ENCODE peak calls at places on chromosomes 5 and 9, in four cellular contexts. One of them, this sample, is unnamed.

GRCh38 chr9:93612796-93613154 is 36.4 kb downstream of the PHF2 start:
- DNase-seq in SK-N-SH: no peak
- DNase-seq in A549: no peak
- DNase-seq in GM12878: peak
- DNase-seq in this sample: no peak

GRCh38 chr5:141779642-141780041 is 97.6 kb upstream of the ARAP3 start:
- DNase-seq in SK-N-SH: no peak
- DNase-seq in A549: no peak
- DNase-seq in GM12878: no peak
- DNase-seq in this sample: no peak

GRCh38 chr9:116870566-116870965 is 183.5 kb downstream of the TRIM32 start:
- DNase-seq in SK-N-SH: peak
- DNase-seq in A549: peak
- DNase-seq in GM12878: no peak
- DNase-seq in this sample: peak

GRCh38 chr9:87894998-87895625 is 12.4 kb downstream of the SPATA31E1 start:
- DNase-seq in SK-N-SH: no peak
- DNase-seq in A549: no peak
- DNase-seq in GM12878: no peak
- DNase-seq in this sample: no peak

GRCh38 chr9:90727498-90727897 is 74.1 kb upstream of the SYK start:
- DNase-seq in SK-N-SH: no peak
- DNase-seq in A549: no peak
- DNase-seq in GM12878: no peak
- DNase-seq in this sample: no peak

GRCh38 chr5:79236364-79236969 is 536 bp downstream of the JMY start:
- DNase-seq in SK-N-SH: peak
- DNase-seq in A549: peak
- DNase-seq in GM12878: no peak
- DNase-seq in this sample: no peak

GRCh38 chr5:115875447-115875846 is 33.7 kb downstream of the AP3S1 start:
- DNase-seq in SK-N-SH: no peak
- DNase-seq in A549: peak
- DNase-seq in GM12878: no peak
- DNase-seq in this sample: no peak

GRCh38 chr5:2111569-2112105 is 228.9 kb upstream of the IRX4 start:
- DNase-seq in SK-N-SH: no peak
- DNase-seq in A549: no peak
- DNase-seq in GM12878: no peak
- DNase-seq in this sample: no peak

GRCh38 chr9:38068616-38068865 is 486 bp downstream of the SHB start:
- DNase-seq in SK-N-SH: peak
- DNase-seq in A549: peak
- DNase-seq in GM12878: no peak
- DNase-seq in this sample: no peak
- TF ChIP-seq PBX3 in SK-N-SH: no peak
- TF ChIP-seq PBX3 in A549: no peak
- TF ChIP-seq PBX3 in GM12878: no peak
- TF ChIP-seq PBX3 in this sample: no peak

GRCh38 chr5:57551251-57551650 is 68.6 kb upstream of the ACTBL2 start:
- DNase-seq in SK-N-SH: no peak
- DNase-seq in A549: no peak
- DNase-seq in GM12878: no peak
- DNase-seq in this sample: no peak
- TF ChIP-seq PBX3 in SK-N-SH: no peak
- TF ChIP-seq PBX3 in A549: no peak
- TF ChIP-seq PBX3 in GM12878: no peak
- TF ChIP-seq PBX3 in this sample: no peak

GRCh38 chr9:133527444-133527920 is 2.7 kb upstream of the MYMK start:
- DNase-seq in SK-N-SH: peak
- DNase-seq in A549: no peak
- DNase-seq in GM12878: no peak
- DNase-seq in this sample: no peak
- TF ChIP-seq PBX3 in SK-N-SH: no peak
- TF ChIP-seq PBX3 in A549: no peak
- TF ChIP-seq PBX3 in GM12878: no peak
- TF ChIP-seq PBX3 in this sample: no peak

GRCh38 chr9:134983094-134983493 is 65.4 kb upstream of the FCN1 start:
- DNase-seq in SK-N-SH: no peak
- DNase-seq in A549: no peak
- DNase-seq in GM12878: peak
- DNase-seq in this sample: no peak

GRCh38 chr9:134981829-134982228 is 64.1 kb upstream of the FCN1 start:
- DNase-seq in SK-N-SH: no peak
- DNase-seq in A549: no peak
- DNase-seq in GM12878: no peak
- DNase-seq in this sample: no peak

GRCh38 chr9:134981001-134981400 is 63.3 kb upstream of the FCN1 start:
- DNase-seq in SK-N-SH: no peak
- DNase-seq in A549: no peak
- DNase-seq in GM12878: no peak
- DNase-seq in this sample: no peak

GRCh38 chr9:134983506-134984371 is 66.0 kb upstream of the FCN1 start:
- DNase-seq in SK-N-SH: no peak
- DNase-seq in A549: no peak
- DNase-seq in GM12878: no peak
- DNase-seq in this sample: no peak

DNA sequence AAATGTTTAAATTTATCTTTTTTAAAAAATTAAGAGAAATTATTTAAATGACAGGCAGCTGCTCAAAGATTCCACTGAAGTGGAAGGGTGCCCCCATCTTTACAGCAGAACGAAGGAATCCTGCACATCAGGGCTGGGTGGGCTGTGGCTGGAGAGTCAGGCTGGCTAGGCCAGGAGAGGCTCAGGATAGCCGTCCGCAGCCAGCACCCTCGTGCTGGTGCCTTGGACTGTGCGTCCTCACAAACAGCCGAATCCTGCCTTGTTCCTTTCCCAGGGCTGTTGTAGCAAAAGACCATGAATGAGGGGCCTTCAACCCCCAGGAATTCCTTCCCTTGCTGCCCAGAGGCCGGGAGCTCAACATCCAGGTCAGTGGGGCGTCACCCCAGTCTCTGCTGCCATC is 64.6 kb upstream of the FCN1 start:
- DNase-seq in SK-N-SH: no peak
- DNase-seq in A549: no peak
- DNase-seq in GM12878: no peak
- DNase-seq in this sample: no peak
- TF ChIP-seq PBX3 in SK-N-SH: no peak
- TF ChIP-seq PBX3 in A549: no peak
- TF ChIP-seq PBX3 in GM12878: no peak
- TF ChIP-seq PBX3 in this sample: no peak

DNA sequence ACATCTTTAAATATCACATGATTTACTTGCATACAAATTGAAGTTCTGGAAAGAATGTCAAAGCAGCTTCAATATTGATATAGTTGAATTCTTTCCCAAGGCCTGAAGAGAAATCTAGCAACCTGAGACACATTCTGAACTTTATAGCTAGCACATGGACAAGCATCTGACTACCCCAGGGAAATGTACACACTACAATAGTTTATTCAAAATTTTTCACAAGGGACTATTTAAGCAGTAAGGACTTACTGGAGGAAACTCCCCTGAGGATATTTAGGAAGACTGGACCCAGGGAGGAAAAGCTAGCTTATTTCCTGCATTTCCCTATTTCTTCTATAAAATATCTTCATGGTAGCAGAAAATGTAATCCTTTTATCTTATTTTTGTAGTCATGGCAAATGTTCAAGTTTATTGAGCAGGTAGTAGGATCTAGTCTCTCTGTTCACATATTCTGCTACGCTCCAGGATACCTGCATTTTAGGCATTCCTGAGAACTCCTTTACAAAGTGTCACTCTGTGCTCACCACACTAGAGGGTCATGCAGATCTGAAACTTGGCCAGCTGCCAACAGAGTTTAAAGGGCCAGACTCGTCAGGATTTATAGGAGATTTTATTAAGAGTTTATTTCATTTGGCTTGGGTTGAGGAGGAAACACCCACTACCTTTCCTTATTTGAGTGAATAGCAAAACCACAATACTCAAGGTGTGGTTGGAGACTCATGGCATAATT is 348.4 kb upstream of the FTMT start:
- DNase-seq in SK-N-SH: peak
- DNase-seq in A549: peak
- DNase-seq in GM12878: no peak
- DNase-seq in this sample: peak
- TF ChIP-seq PBX3 in SK-N-SH: no peak
- TF ChIP-seq PBX3 in A549: no peak
- TF ChIP-seq PBX3 in GM12878: no peak
- TF ChIP-seq PBX3 in this sample: no peak